ENCODE peak calls at places on chromosomes 1 and 21, in six cellular contexts. T, O, F, V, Y and K are unnamed samples.

GRCh38 chr21:20779321-20779720 is 218.9 kb upstream of the NCAM2 start:
- DNase-seq in T (no peak), O (no peak), F (no peak), V (no peak), Y (no peak), K (no peak)

GRCh38 chr1:38539931-38540330 is 319.6 kb downstream of the RRAGC start:
- DNase-seq in T (no peak), O (no peak), F (no peak), V (no peak), Y (no peak), K (no peak)

GRCh38 chr1:112368198-112368597 is 27.8 kb upstream of the CTTNBP2NL start:
- DNase-seq in T (no peak), O (no peak), F (no peak), V (no peak), Y (no peak), K (peak; percentile 29)

GRCh38 chr21:37266515-37267221 is 466 bp downstream of the VPS26C start:
- DNase-seq in T (peak; percentile 36), O (peak; percentile 61), F (peak; percentile 42), V (peak; percentile 42), Y (peak; percentile 60), K (no peak)

GRCh38 chr1:212529211-212529731 is 79.3 kb upstream of the ATF3 start:
- DNase-seq in T (no peak), O (no peak), F (peak; percentile 61), V (no peak), Y (no peak), K (no peak)

GRCh38 chr1:111221633-111222286 is 5.8 kb upstream of the CHI3L2 start:
- DNase-seq in T (no peak), O (no peak), F (peak; percentile 8), V (no peak), Y (no peak), K (no peak)

GRCh38 chr1:183628537-183628936 is 7.0 kb downstream of the ARPC5 start:
- DNase-seq in T (no peak), O (no peak), F (no peak), V (no peak), Y (no peak), K (no peak)

GRCh38 chr21:17901458-17902092 is 82.4 kb upstream of the C21orf91 start:
- DNase-seq in T (no peak), O (no peak), F (peak; percentile 10), V (no peak), Y (no peak), K (no peak)

GRCh38 chr1:92583821-92584760 is 97.4 kb upstream of the GFI1 start:
- DNase-seq in T (no peak), O (no peak), F (peak; percentile 82), V (no peak), Y (no peak), K (no peak)

GRCh38 chr1:114032271-114033218 is 53.3 kb downstream of the OLFML3 start:
- DNase-seq in T (no peak), O (no peak), F (peak; percentile 87), V (no peak), Y (no peak), K (no peak)

GRCh38 chr1:70327306-70328076 is 27.0 kb downstream of the ANKRD13C start:
- DNase-seq in T (no peak), O (no peak), F (peak; percentile 16), V (no peak), Y (no peak), K (no peak)

GRCh38 chr1:3249846-3250501 is 181.0 kb downstream of the PRDM16 start:
- DNase-seq in T (no peak), O (no peak), F (no peak), V (no peak), Y (peak; percentile 61), K (no peak)

GRCh38 chr1:154624756-154625643 is 17.0 kb upstream of the ADAR start:
- DNase-seq in T (no peak), O (no peak), F (peak; percentile 97), V (no peak), Y (no peak), K (no peak)

GRCh38 chr1:109655624-109656519 is at the start of gene GSTM4:
- DNase-seq in T (peak; percentile 83), O (peak; percentile 95), F (peak; percentile 61), V (peak; percentile 93), Y (peak; percentile 88), K (peak; percentile 97)

GRCh38 chr1:112296908-112297307 is 99.1 kb upstream of the CTTNBP2NL start:
- DNase-seq in T (no peak), O (no peak), F (peak; percentile 50), V (no peak), Y (no peak), K (no peak)

GRCh38 chr1:117754061-117754969 is 148.5 kb downstream of the TENT5C start:
- DNase-seq in T (peak; percentile 55), O (peak; percentile 70), F (peak; percentile 59), V (peak; percentile 64), Y (peak; percentile 72), K (no peak)

GRCh38 chr1:247908761-247909160 is 11.3 kb upstream of the OR2T8 start:
- DNase-seq in T (no peak), O (no peak), F (no peak), V (no peak), Y (no peak), K (no peak)

GRCh38 chr1:40986929-40987328 is 7.4 kb downstream of the CTPS1 start:
- DNase-seq in T (no peak), O (no peak), F (no peak), V (no peak), Y (no peak), K (no peak)

GRCh38 chr1:168431882-168432281 is 111.9 kb downstream of the XCL2 start:
- DNase-seq in T (no peak), O (no peak), F (no peak), V (no peak), Y (no peak), K (no peak)

GRCh38 chr1:209815931-209816338 is 10.0 kb upstream of the IRF6 start:
- DNase-seq in T (no peak), O (no peak), F (no peak), V (no peak), Y (no peak), K (peak; percentile 79)

GRCh38 chr21:33403128-33403785 is at the start of gene IFNGR2:
- DNase-seq in T (no peak), O (peak; percentile 55), F (no peak), V (peak; percentile 41), Y (peak; percentile 43), K (no peak)

GRCh38 chr1:9455487-9456237 is 83.6 kb upstream of the SLC25A33 start:
- DNase-seq in T (peak; percentile 63), O (peak; percentile 62), F (peak; percentile 56), V (peak; percentile 83), Y (peak; percentile 73), K (no peak)

GRCh38 chr21:37281579-37281978 is 14.4 kb upstream of the VPS26C start:
- DNase-seq in T (no peak), O (no peak), F (no peak), V (no peak), Y (no peak), K (no peak)

GRCh38 chr21:28442624-28443023 is 550.1 kb downstream of the LTN1 start:
- DNase-seq in T (no peak), O (no peak), F (peak; percentile 86), V (no peak), Y (no peak), K (no peak)

GRCh38 chr21:28445081-28445830 is 547.4 kb downstream of the LTN1 start:
- DNase-seq in T (no peak), O (no peak), F (peak; percentile 91), V (no peak), Y (no peak), K (no peak)

GRCh38 chr21:28442085-28442484 is 550.6 kb downstream of the LTN1 start:
- DNase-seq in T (no peak), O (no peak), F (no peak), V (no peak), Y (no peak), K (no peak)

GRCh38 chr21:28444131-28444530 is 548.5 kb downstream of the LTN1 start:
- DNase-seq in T (no peak), O (no peak), F (peak; percentile 38), V (no peak), Y (no peak), K (no peak)

GRCh38 chr21:28444567-28444966 is 548.1 kb downstream of the LTN1 start:
- DNase-seq in T (peak; percentile 14), O (no peak), F (no peak), V (no peak), Y (no peak), K (no peak)
- TF ChIP-seq POLR2A in T (no peak), O (no peak), F (no peak), V (no peak), Y (no peak), K (no peak)

DNA sequence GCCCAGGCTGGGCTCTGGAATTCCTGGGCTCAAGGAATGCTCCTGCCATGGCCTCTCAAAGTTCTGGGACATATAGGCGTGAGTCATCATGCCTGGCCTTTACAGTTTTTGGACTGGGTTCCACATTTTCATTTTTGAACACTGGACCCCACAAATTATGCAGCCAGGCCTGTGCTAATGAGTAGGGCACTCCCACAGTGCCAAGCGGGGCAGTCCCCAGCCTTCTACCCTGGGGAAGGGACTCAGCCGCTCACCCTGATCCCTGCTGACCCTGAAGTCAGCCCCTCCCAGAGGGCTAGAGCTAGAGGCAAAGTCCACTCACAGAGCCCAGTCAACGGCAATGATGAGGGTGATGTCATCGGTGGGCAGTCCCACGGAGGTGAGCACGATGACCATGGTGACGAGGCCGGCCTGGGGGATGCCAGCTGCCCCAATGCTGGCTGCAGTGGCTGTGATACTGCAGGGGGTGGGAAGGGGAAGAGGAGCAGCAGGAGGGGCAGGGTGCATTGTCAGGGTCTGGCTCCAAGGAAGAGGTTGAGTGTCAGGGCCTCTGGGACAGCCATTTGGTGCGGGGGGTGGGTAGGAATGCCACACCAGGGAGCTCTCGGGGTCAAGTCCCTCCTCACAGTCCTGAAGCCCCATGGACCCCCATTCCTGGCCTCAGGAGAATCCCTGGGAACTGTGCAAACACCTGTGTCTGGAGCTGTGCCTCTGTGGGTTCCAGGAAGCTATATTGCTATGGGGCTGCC is 27.6 kb downstream of the PODN start:
- DNase-seq in T (no peak), O (no peak), F (peak; percentile 33), V (no peak), Y (peak; percentile 34), K (no peak)
- H3K4me3 ChIP-seq in T (no peak overlapping the region), O (no peak overlapping the region), F (no peak overlapping the region), V (no peak overlapping the region), Y (no peak overlapping the region), K (no peak overlapping the region)

GRCh38 chr1:43668956-43669355 is 19.0 kb downstream of the KDM4A start:
- DNase-seq in T (no peak), O (no peak), F (peak; percentile 54), V (no peak), Y (no peak), K (no peak)
- H3K36me3 ChIP-seq in T (peaks cover 5% of the 10 kb centered on the region), O (peaks cover 84% of the 10 kb centered on the region), F (peaks cover 73% of the 10 kb centered on the region), V (peaks cover 6% of the 10 kb centered on the region), Y (peaks cover 100% of the 10 kb centered on the region), K (peaks cover 100% of the 10 kb centered on the region)

DNA sequence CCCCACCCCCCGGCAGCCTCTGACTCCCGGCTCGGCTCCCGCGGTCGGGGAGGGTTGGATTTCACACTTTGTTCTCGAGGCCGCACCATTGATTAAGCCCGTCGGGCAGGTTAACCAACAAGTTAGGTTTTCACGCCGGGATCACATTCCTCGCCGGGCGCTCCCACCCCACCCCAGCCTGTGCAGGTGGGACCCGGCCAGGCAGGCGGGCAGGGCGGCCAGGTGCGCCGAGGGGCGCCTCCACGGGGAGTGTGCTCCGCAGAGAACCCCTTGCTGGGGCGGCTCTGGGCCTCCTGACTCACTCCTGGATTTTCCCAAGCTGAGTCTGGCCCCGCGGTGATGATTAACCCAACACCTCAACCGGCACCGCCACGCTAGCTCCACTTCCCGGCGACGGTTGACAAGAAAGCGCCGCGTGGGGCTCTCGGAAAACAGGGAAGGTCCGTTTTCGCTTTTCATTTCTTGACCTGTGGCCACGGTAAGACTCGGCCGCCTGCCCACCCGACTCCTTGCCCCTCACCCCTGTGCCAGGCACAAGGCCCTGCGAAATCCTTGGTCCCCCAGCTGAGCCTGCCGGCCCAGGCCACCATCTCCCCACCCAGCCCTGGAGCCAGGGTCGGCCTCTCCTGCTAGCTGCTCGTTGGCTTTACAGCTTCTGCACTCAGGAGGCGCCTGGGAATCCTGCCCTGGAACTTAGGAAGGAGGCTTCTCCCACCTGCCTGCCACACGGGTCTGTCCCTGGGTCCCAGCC is 8.8 kb upstream of the TTLL10 start:
- DNase-seq in T (no peak), O (peak; percentile 19), F (no peak), V (no peak), Y (peak; percentile 79), K (no peak)
- TF ChIP-seq POLR2A in T (no peak), O (no peak), F (no peak), V (no peak), Y (no peak), K (no peak)